ENCODE peak calls at places on chromosomes 11 and 22, in four cellular contexts. U is esophagus muscularis mucosa; A is effector memory CD4-positive, alpha-beta T cell; R is GF-D8. K is an unnamed sample.

GRCh38 chr11:107719557-107720304 is 7.9 kb upstream of the SLN start:
- DNase-seq in U (no peak), A (no peak), R (no peak), K (no peak)

GRCh38 chr11:58059011-58059358 is 28.2 kb downstream of the OR6Q1 start:
- DNase-seq in U (peak; percentile 10), A (no peak), R (no peak), K (no peak)

GRCh38 chr11:77193915-77194830 is 66.1 kb downstream of the MYO7A start:
- DNase-seq in U (no peak), A (no peak), R (no peak), K (no peak)

GRCh38 chr11:65432686-65433582 is 10.3 kb downstream of the NEAT1 start:
- DNase-seq in U (no peak), A (no peak), R (peak; percentile 23), K (no peak)

GRCh38 chr11:33997473-33998347 is 53.8 kb upstream of the CAPRIN1 start:
- DNase-seq in U (no peak), A (no peak), R (no peak), K (no peak)

GRCh38 chr11:64192429-64192828 is 6.5 kb downstream of the STIP1 start:
- DNase-seq in U (no peak), A (no peak), R (no peak), K (no peak)

GRCh38 chr11:8365542-8365941 is 101.9 kb upstream of the LMO1 start:
- DNase-seq in U (no peak), A (no peak), R (no peak), K (no peak)

GRCh38 chr22:35987487-35987886 is 41.1 kb downstream of the RBFOX2 start:
- DNase-seq in U (peak; percentile 55), A (no peak), R (no peak), K (no peak)

GRCh38 chr11:43681543-43681942 is 1.0 kb downstream of the HSD17B12 start:
- DNase-seq in U (no peak), A (no peak), R (no peak), K (no peak)

K was measured in effector CD8-positive, alpha-beta T cell.